ENCODE peak calls at places on chromosome X, in six cellular contexts. J is choroid plexus epithelial cell, X is neuronal stem cell, N is cardiac fibroblast, A is upper lobe of right lung, E is H1. I is an unnamed sample.

GRCh38 chrX:49838374-49838773 is 9.3 kb downstream of the PAGE4 start:
- DNase-seq in E (no peak), A (no peak), X (peak; percentile 15), N (peak; percentile 28), J (peak; percentile 31), I (no peak)

GRCh38 chrX:96791559-96791958 is 92.1 kb upstream of the RPA4 start:
- DNase-seq in N (peak; percentile 74), J (peak; percentile 60), E (no peak), A (no peak), X (no peak), I (no peak)

GRCh38 chrX:13250831-13251612 is 68.8 kb downstream of the ATXN3L start:
- DNase-seq in J (peak; percentile 98), X (no peak), E (no peak), N (peak; percentile 88), A (no peak), I (no peak)

GRCh38 chrX:41064028-41064427 is 21.2 kb upstream of the USP9X start:
- DNase-seq in A (no peak), X (no peak), J (peak; percentile 25), E (no peak), N (peak; percentile 52), I (no peak)

GRCh38 chrX:12814434-12814833 is 23.2 kb downstream of the PRPS2 start:
- DNase-seq in J (peak; percentile 78), N (peak; percentile 71), A (no peak), E (peak; percentile 43), X (no peak), I (no peak)

GRCh38 chrX:149198980-149199732 is 305.9 kb downstream of the IDS start:
- DNase-seq in J (no peak), X (no peak), N (no peak), A (no peak), E (no peak), I (no peak)

GRCh38 chrX:10577863-10578262 is 42.5 kb downstream of the MID1 start:
- DNase-seq in A (no peak), N (no peak), J (no peak), X (no peak), E (no peak), I (no peak)

GRCh38 chrX:152904151-152905080 is 6.5 kb downstream of the ZNF185 start:
- DNase-seq in X (peak; percentile 26), E (peak; percentile 77), J (peak; percentile 50), A (peak; percentile 63), N (peak; percentile 58), I (no peak)

GRCh38 chrX:12975999-12976558 is 1.2 kb downstream of the TMSB4X start:
- DNase-seq in A (peak; percentile 75), N (peak; percentile 47), E (no peak), X (peak; percentile 17), J (peak; percentile 65), I (no peak)

GRCh38 chrX:39773150-39773549 is 324.6 kb downstream of the BCOR start:
- DNase-seq in X (no peak), E (no peak), J (no peak), A (no peak), N (no peak), I (no peak)

GRCh38 chrX:30483996-30484395 is 93.6 kb downstream of the TASL start:
- DNase-seq in A (no peak), X (no peak), E (no peak), N (no peak), J (no peak), I (no peak)